ENCODE peak calls at places on chromosomes 5 and 9, in nine cellular contexts. One of them, this sample, is unnamed. For H3K4me1, the result is how much of the 10 kb centered on the place peaks cover.

GRCh38 chr9:132538071-132538470 is 44.3 kb upstream of the BARHL1 start:
- DNase-seq in thyroid gland: no peak
- DNase-seq in OCI-LY7: no peak
- DNase-seq in right cardiac atrium: no peak
- DNase-seq in esophagus squamous epithelium: no peak
- DNase-seq in endodermal cell: no peak
- DNase-seq in lower lobe of right lung: no peak
- DNase-seq in hepatocyte: no peak
- DNase-seq in CD8-positive, alpha-beta memory T cell: no peak
- DNase-seq in this sample: peak

GRCh38 chr9:121373401-121373769 is 3.3 kb upstream of the STOM start:
- DNase-seq in OCI-LY7: no peak
- DNase-seq in right cardiac atrium: no peak
- DNase-seq in lower lobe of right lung: no peak
- DNase-seq in hepatocyte: no peak
- DNase-seq in endodermal cell: no peak
- DNase-seq in esophagus squamous epithelium: no peak
- DNase-seq in CD8-positive, alpha-beta memory T cell: no peak
- DNase-seq in thyroid gland: no peak
- DNase-seq in this sample: no peak

GRCh38 chr9:129365196-129365595 is 187.1 kb upstream of the IER5L start:
- DNase-seq in right cardiac atrium: no peak
- DNase-seq in esophagus squamous epithelium: no peak
- DNase-seq in endodermal cell: no peak
- DNase-seq in hepatocyte: no peak
- DNase-seq in thyroid gland: no peak
- DNase-seq in CD8-positive, alpha-beta memory T cell: no peak
- DNase-seq in OCI-LY7: no peak
- DNase-seq in lower lobe of right lung: no peak
- DNase-seq in this sample: no peak

GRCh38 chr5:74510476-74510875 is 130.1 kb downstream of the ENC1 start:
- DNase-seq in esophagus squamous epithelium: no peak
- DNase-seq in endodermal cell: no peak
- DNase-seq in thyroid gland: no peak
- DNase-seq in right cardiac atrium: no peak
- DNase-seq in lower lobe of right lung: no peak
- DNase-seq in hepatocyte: no peak
- DNase-seq in OCI-LY7: no peak
- DNase-seq in CD8-positive, alpha-beta memory T cell: no peak
- DNase-seq in this sample: no peak

GRCh38 chr9:98974994-98975712 is 31.4 kb downstream of the COL15A1 start:
- DNase-seq in thyroid gland: peak
- DNase-seq in OCI-LY7: peak
- DNase-seq in esophagus squamous epithelium: no peak
- DNase-seq in endodermal cell: peak
- DNase-seq in CD8-positive, alpha-beta memory T cell: peak
- DNase-seq in right cardiac atrium: peak
- DNase-seq in lower lobe of right lung: peak
- DNase-seq in hepatocyte: peak
- DNase-seq in this sample: peak

GRCh38 chr5:68593211-68593701 is 377.7 kb downstream of the PIK3R1 start:
- DNase-seq in right cardiac atrium: no peak
- DNase-seq in lower lobe of right lung: no peak
- DNase-seq in OCI-LY7: no peak
- DNase-seq in esophagus squamous epithelium: no peak
- DNase-seq in CD8-positive, alpha-beta memory T cell: no peak
- DNase-seq in thyroid gland: peak
- DNase-seq in hepatocyte: no peak
- DNase-seq in endodermal cell: no peak
- DNase-seq in this sample: no peak

GRCh38 chr5:97192580-97193421 is 9.8 kb upstream of the RIOK2 start:
- DNase-seq in hepatocyte: no peak
- DNase-seq in thyroid gland: no peak
- DNase-seq in right cardiac atrium: no peak
- DNase-seq in CD8-positive, alpha-beta memory T cell: no peak
- DNase-seq in endodermal cell: peak
- DNase-seq in OCI-LY7: peak
- DNase-seq in lower lobe of right lung: no peak
- DNase-seq in esophagus squamous epithelium: no peak
- DNase-seq in this sample: no peak

GRCh38 chr9:86122309-86122708 is 23.0 kb upstream of the GOLM1 start:
- DNase-seq in esophagus squamous epithelium: no peak
- DNase-seq in endodermal cell: peak
- DNase-seq in lower lobe of right lung: no peak
- DNase-seq in CD8-positive, alpha-beta memory T cell: no peak
- DNase-seq in hepatocyte: no peak
- DNase-seq in OCI-LY7: no peak
- DNase-seq in right cardiac atrium: no peak
- DNase-seq in thyroid gland: no peak
- DNase-seq in this sample: no peak

GRCh38 chr5:35087971-35088370 is 40.2 kb upstream of the AGXT2 start:
- DNase-seq in lower lobe of right lung: no peak
- DNase-seq in esophagus squamous epithelium: no peak
- DNase-seq in endodermal cell: peak
- DNase-seq in OCI-LY7: no peak
- DNase-seq in right cardiac atrium: no peak
- DNase-seq in CD8-positive, alpha-beta memory T cell: no peak
- DNase-seq in hepatocyte: no peak
- DNase-seq in thyroid gland: no peak
- DNase-seq in this sample: no peak

GRCh38 chr5:141543053-141543452 is 54.2 kb downstream of the PCDHGC5 start:
- DNase-seq in thyroid gland: no peak
- DNase-seq in CD8-positive, alpha-beta memory T cell: no peak
- DNase-seq in esophagus squamous epithelium: no peak
- DNase-seq in hepatocyte: no peak
- DNase-seq in OCI-LY7: no peak
- DNase-seq in endodermal cell: no peak
- DNase-seq in right cardiac atrium: no peak
- DNase-seq in lower lobe of right lung: no peak
- DNase-seq in this sample: no peak

GRCh38 chr5:144812770-144813169 is 642.1 kb downstream of the KCTD16 start:
- DNase-seq in OCI-LY7: no peak
- DNase-seq in esophagus squamous epithelium: no peak
- DNase-seq in right cardiac atrium: peak
- DNase-seq in endodermal cell: no peak
- DNase-seq in CD8-positive, alpha-beta memory T cell: no peak
- DNase-seq in hepatocyte: peak
- DNase-seq in lower lobe of right lung: no peak
- DNase-seq in thyroid gland: no peak
- DNase-seq in this sample: peak

GRCh38 chr9:129077236-129077635 is 3.7 kb upstream of the DOLPP1 start:
- DNase-seq in hepatocyte: no peak
- DNase-seq in CD8-positive, alpha-beta memory T cell: no peak
- DNase-seq in OCI-LY7: no peak
- DNase-seq in endodermal cell: no peak
- DNase-seq in esophagus squamous epithelium: no peak
- DNase-seq in right cardiac atrium: no peak
- DNase-seq in lower lobe of right lung: no peak
- DNase-seq in thyroid gland: no peak
- DNase-seq in this sample: no peak

GRCh38 chr5:1415059-1415425 is 30.2 kb downstream of the SLC6A3 start:
- DNase-seq in thyroid gland: no peak
- DNase-seq in lower lobe of right lung: peak
- DNase-seq in CD8-positive, alpha-beta memory T cell: no peak
- DNase-seq in OCI-LY7: no peak
- DNase-seq in endodermal cell: no peak
- DNase-seq in hepatocyte: no peak
- DNase-seq in esophagus squamous epithelium: no peak
- DNase-seq in right cardiac atrium: no peak
- DNase-seq in this sample: no peak

GRCh38 chr5:1413211-1413610 is 32.0 kb downstream of the SLC6A3 start:
- DNase-seq in lower lobe of right lung: no peak
- DNase-seq in endodermal cell: no peak
- DNase-seq in thyroid gland: no peak
- DNase-seq in hepatocyte: no peak
- DNase-seq in CD8-positive, alpha-beta memory T cell: no peak
- DNase-seq in right cardiac atrium: no peak
- DNase-seq in OCI-LY7: no peak
- DNase-seq in esophagus squamous epithelium: no peak
- DNase-seq in this sample: no peak

GRCh38 chr5:1413611-1414241 is 31.5 kb downstream of the SLC6A3 start:
- DNase-seq in hepatocyte: no peak
- DNase-seq in OCI-LY7: no peak
- DNase-seq in esophagus squamous epithelium: no peak
- DNase-seq in thyroid gland: no peak
- DNase-seq in CD8-positive, alpha-beta memory T cell: no peak
- DNase-seq in lower lobe of right lung: peak
- DNase-seq in endodermal cell: no peak
- DNase-seq in right cardiac atrium: no peak
- DNase-seq in this sample: no peak

GRCh38 chr5:1415626-1416360 is 29.4 kb downstream of the SLC6A3 start:
- DNase-seq in endodermal cell: no peak
- DNase-seq in esophagus squamous epithelium: no peak
- DNase-seq in hepatocyte: no peak
- DNase-seq in thyroid gland: no peak
- DNase-seq in CD8-positive, alpha-beta memory T cell: no peak
- DNase-seq in lower lobe of right lung: peak
- DNase-seq in right cardiac atrium: no peak
- DNase-seq in OCI-LY7: no peak
- DNase-seq in this sample: no peak

DNA sequence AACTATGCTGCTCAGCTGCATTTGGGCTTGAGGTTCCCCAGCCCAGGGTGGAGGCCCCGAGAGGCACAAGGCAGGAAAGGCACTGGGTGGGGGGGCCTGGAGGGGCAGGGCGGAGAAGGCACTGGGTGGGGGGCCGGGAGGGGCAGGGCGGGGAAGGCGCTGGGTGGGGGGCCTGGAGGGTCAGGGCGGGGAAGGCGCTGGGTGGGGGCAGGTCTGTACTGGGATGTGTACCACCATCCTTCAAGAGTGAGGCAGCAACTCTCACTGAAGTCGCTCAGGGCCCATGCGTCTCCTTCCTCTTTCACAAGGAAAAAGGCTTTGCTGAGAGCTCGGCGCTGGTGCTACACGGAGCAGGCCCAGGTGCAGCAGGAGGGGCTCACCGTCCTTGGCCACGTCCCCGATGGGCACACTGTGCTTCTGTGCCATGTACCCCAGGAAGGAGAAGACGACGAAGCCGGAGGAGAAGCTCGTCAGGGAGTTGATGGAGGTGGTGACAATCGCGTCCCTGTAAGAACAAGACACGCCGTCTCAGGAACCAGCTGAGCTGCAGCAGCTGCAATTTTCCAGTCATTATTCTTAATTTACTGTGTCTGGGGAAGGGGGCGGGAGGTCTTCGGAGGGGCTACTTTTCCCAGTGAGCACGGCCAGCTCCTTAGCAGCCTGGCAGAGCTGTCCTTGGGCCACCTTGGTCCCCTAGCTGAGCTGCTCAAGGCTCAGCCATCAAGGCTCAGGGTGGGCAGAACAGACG is 30.8 kb downstream of the SLC6A3 start:
- DNase-seq in endodermal cell: no peak
- DNase-seq in lower lobe of right lung: peak
- DNase-seq in thyroid gland: no peak
- DNase-seq in esophagus squamous epithelium: no peak
- DNase-seq in OCI-LY7: peak
- DNase-seq in right cardiac atrium: no peak
- DNase-seq in hepatocyte: peak
- DNase-seq in CD8-positive, alpha-beta memory T cell: no peak
- DNase-seq in this sample: no peak
- H3K4me1 ChIP-seq in endodermal cell: under half
- H3K4me1 ChIP-seq in lower lobe of right lung: under half
- H3K4me1 ChIP-seq in thyroid gland: under half
- H3K4me1 ChIP-seq in esophagus squamous epithelium: under half
- H3K4me1 ChIP-seq in OCI-LY7: under half
- H3K4me1 ChIP-seq in right cardiac atrium: under half
- H3K4me1 ChIP-seq in hepatocyte: under half
- H3K4me1 ChIP-seq in CD8-positive, alpha-beta memory T cell: under half
- H3K4me1 ChIP-seq in this sample: under half

GRCh38 chr5:125413861-125414260 is 667.4 kb upstream of the ZNF608 start:
- DNase-seq in right cardiac atrium: no peak
- DNase-seq in esophagus squamous epithelium: no peak
- DNase-seq in thyroid gland: no peak
- DNase-seq in hepatocyte: no peak
- DNase-seq in OCI-LY7: no peak
- DNase-seq in endodermal cell: no peak
- DNase-seq in CD8-positive, alpha-beta memory T cell: no peak
- DNase-seq in lower lobe of right lung: no peak
- DNase-seq in this sample: no peak
- H3K4me1 ChIP-seq in right cardiac atrium: under half
- H3K4me1 ChIP-seq in esophagus squamous epithelium: under half
- H3K4me1 ChIP-seq in thyroid gland: under half
- H3K4me1 ChIP-seq in hepatocyte: under half
- H3K4me1 ChIP-seq in OCI-LY7: under half
- H3K4me1 ChIP-seq in endodermal cell: under half
- H3K4me1 ChIP-seq in CD8-positive, alpha-beta memory T cell: under half
- H3K4me1 ChIP-seq in lower lobe of right lung: under half
- H3K4me1 ChIP-seq in this sample: under half

DNA sequence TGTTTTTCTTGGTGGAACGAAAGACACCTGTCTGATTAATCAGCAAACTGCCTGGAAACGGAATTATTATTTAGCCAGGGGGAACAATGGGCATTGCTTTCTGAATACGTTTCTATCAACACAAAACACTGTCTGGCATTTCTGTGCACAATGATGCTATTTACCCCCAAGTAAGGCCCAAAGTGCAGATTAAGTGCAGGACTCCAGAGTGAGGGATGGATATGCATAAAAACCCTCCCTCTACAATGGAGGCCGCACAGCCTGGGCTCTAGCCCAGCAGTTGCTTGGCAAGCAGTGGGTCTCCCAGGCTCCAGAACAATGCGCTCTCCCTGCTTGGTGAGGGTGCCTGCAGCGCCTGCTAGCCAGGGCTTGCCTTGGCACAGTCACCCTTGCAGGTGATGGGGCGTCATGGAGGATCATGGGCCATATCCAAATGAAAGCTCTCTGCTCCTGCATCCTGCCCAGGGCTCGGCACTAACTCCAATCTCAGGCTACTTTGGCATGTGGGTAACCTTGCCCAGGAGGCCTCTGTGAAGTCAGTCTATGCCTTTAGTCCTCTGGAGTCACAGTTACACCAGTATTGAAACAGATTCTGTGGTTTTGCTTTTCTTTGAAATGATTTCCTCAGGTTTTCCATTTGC is 11.5 kb upstream of the SPATA24 start:
- DNase-seq in OCI-LY7: no peak
- DNase-seq in lower lobe of right lung: no peak
- DNase-seq in thyroid gland: no peak
- DNase-seq in right cardiac atrium: no peak
- DNase-seq in endodermal cell: no peak
- DNase-seq in CD8-positive, alpha-beta memory T cell: no peak
- DNase-seq in hepatocyte: no peak
- DNase-seq in esophagus squamous epithelium: no peak
- DNase-seq in this sample: no peak
- H3K4me1 ChIP-seq in OCI-LY7: under half
- H3K4me1 ChIP-seq in lower lobe of right lung: under half
- H3K4me1 ChIP-seq in thyroid gland: under half
- H3K4me1 ChIP-seq in right cardiac atrium: under half
- H3K4me1 ChIP-seq in endodermal cell: under half
- H3K4me1 ChIP-seq in CD8-positive, alpha-beta memory T cell: under half
- H3K4me1 ChIP-seq in hepatocyte: under half
- H3K4me1 ChIP-seq in esophagus squamous epithelium: under half
- H3K4me1 ChIP-seq in this sample: under half

DNA sequence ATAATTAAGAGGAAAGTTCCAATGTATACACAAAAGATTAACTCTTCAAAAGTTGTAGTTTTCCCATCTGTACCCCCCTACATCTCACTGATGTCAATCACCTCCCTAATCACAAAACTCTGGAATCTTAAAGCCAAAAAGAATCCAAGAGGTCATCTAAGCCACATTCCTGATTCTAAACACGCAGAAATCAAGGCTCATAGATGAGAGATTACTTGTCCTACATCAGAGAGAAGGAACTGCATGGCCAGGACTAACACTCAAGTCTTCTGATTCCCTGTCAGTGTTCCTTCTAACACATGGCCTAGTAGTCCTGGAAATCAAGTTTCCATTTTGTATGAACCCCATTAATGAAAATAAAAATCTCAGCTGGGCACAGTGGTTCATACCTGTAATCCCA is 58.7 kb downstream of the MAPKAP1 start:
- DNase-seq in lower lobe of right lung: no peak
- DNase-seq in hepatocyte: no peak
- DNase-seq in CD8-positive, alpha-beta memory T cell: no peak
- DNase-seq in right cardiac atrium: no peak
- DNase-seq in esophagus squamous epithelium: no peak
- DNase-seq in OCI-LY7: no peak
- DNase-seq in thyroid gland: no peak
- DNase-seq in endodermal cell: no peak
- DNase-seq in this sample: no peak
- H3K4me1 ChIP-seq in lower lobe of right lung: under half
- H3K4me1 ChIP-seq in hepatocyte: under half
- H3K4me1 ChIP-seq in CD8-positive, alpha-beta memory T cell: under half
- H3K4me1 ChIP-seq in right cardiac atrium: under half
- H3K4me1 ChIP-seq in esophagus squamous epithelium: under half
- H3K4me1 ChIP-seq in OCI-LY7: under half
- H3K4me1 ChIP-seq in thyroid gland: under half
- H3K4me1 ChIP-seq in endodermal cell: under half
- H3K4me1 ChIP-seq in this sample: under half

This sample was measured in body of pancreas.